ENCODE peak calls at places on chromosomes 13 and 19, in four cellular contexts. X is H1, C is HepG2, T is GM12878. A is an unnamed sample.

GRCh38 chr13:43544011-43544410 is 242.8 kb downstream of the ENOX1 start:
- DNase-seq in T (no peak), X (no peak), C (no peak), A (no peak)

GRCh38 chr13:85853901-85854663 is 54.9 kb upstream of the SLITRK6 start:
- DNase-seq in T (no peak), C (no peak), X (no peak), A (no peak)

GRCh38 chr19:29640231-29640630 is 25.0 kb upstream of the PLEKHF1 start:
- DNase-seq in T (no peak), C (no peak), X (no peak), A (no peak)

GRCh38 chr13:103517066-103517767 is 451.0 kb upstream of the SLC10A2 start:
- DNase-seq in C (no peak), T (peak), X (no peak), A (no peak)

GRCh38 chr19:42197375-42197817 is 20.1 kb downstream of the DEDD2 start:
- DNase-seq in X (no peak), T (no peak), C (no peak), A (no peak)

GRCh38 chr13:21694831-21695230 is 24.0 kb downstream of the FGF9 start:
- DNase-seq in T (no peak), X (no peak), C (no peak), A (no peak)

GRCh38 chr13:75151081-75151643 is 330.8 kb downstream of the TBC1D4 start:
- DNase-seq in T (no peak), C (no peak), X (no peak), A (no peak)

GRCh38 chr13:25153736-25154135 is 18.4 kb downstream of the AMER2 start:
- DNase-seq in T (no peak), C (no peak), X (no peak), A (no peak)

GRCh38 chr19:14116918-14117578 is 514 bp downstream of the PRKACA start:
- DNase-seq in C (no peak), X (no peak), T (no peak), A (no peak)

GRCh38 chr19:8566855-8567254 is 10.4 kb downstream of the MYO1F start:
- DNase-seq in C (no peak), T (no peak), X (no peak), A (no peak)

GRCh38 chr19:13881231-13881691 is 4.3 kb downstream of the NANOS3 start:
- DNase-seq in T (no peak), C (peak), X (no peak), A (no peak)

GRCh38 chr19:17441241-17442135 is 7.0 kb downstream of the TMEM221 start:
- DNase-seq in C (peak), T (no peak), X (peak), A (peak)

GRCh38 chr13:95039415-95039814 is 261.8 kb downstream of the ABCC4 start:
- DNase-seq in C (peak), T (no peak), X (no peak), A (no peak)

GRCh38 chr19:1247747-1248453 is 483 bp upstream of the MIDN start:
- DNase-seq in X (peak), T (no peak), C (peak), A (no peak)

GRCh38 chr19:38977445-38978314 is 2.1 kb upstream of the FBXO17 start:
- DNase-seq in C (no peak), T (peak), X (no peak), A (no peak)

GRCh38 chr13:82136880-82137279 is 1745.4 kb downstream of the SLITRK1 start:
- DNase-seq in T (no peak), C (no peak), X (no peak), A (no peak)

GRCh38 chr19:5850189-5850588 is 1.1 kb downstream of the FUT3 start:
- DNase-seq in T (no peak), X (no peak), C (no peak), A (no peak)

GRCh38 chr13:34358811-34359513 is 541.0 kb downstream of the RFC3 start:
- DNase-seq in C (no peak), X (no peak), T (no peak), A (no peak)

GRCh38 chr19:6238643-6239281 is 41.0 kb downstream of the MLLT1 start:
- DNase-seq in C (no peak), T (no peak), X (no peak), A (no peak)

GRCh38 chr13:110521946-110522345 is 39.6 kb downstream of the RAB20 start:
- DNase-seq in X (no peak), C (no peak), T (no peak), A (no peak)

GRCh38 chr19:57321164-57321563 is 892 bp downstream of the ZNF543 start:
- DNase-seq in X (no peak), C (no peak), T (no peak), A (no peak)

GRCh38 chr19:51552996-51553725 is 17.9 kb upstream of the ZNF175 start:
- DNase-seq in X (peak), T (no peak), C (peak), A (peak)

GRCh38 chr19:28737021-28737525 is 475.9 kb downstream of the UQCRFS1 start:
- DNase-seq in T (peak), X (no peak), C (peak), A (no peak)

GRCh38 chr13:40876020-40876738 is 86.8 kb downstream of the SLC25A15 start:
- DNase-seq in X (no peak), T (no peak), C (no peak), A (no peak)

GRCh38 chr13:109494955-109495354 is 291.4 kb downstream of the IRS2 start:
- DNase-seq in X (no peak), C (no peak), T (no peak), A (no peak)
- TF ChIP-seq CEBPB in X (no peak), C (no peak), T (no peak), A (no peak)

GRCh38 chr19:4733755-4734345 is 10.2 kb upstream of the DPP9 start:
- DNase-seq in T (no peak), C (no peak), X (no peak), A (no peak)

GRCh38 chr19:4732680-4733114 is 9.1 kb upstream of the DPP9 start:
- DNase-seq in X (peak), C (peak), T (no peak), A (peak)

DNA sequence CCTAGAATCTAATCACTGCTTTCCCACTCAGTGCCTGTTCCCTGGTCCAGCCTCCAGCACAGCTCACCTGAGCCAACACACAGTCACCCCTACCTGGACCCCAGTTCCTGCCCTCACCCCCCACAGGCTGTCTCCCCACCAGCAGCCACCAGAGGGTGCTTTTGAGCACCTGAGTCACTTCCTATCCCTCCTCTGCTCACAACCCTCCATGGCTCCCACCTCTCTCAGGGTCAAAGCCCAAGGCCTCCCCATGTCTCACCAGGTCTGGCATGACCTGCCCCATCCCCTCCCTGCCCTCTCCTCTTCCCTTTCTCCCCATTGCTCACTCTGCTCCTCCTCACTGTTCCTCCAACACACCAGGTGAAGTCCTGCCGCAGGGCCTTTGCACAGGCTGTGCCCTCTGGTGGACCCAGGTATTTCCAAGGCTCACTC is 7.1 kb upstream of the DPP9 start:
- DNase-seq in X (peak), C (no peak), T (no peak), A (peak)
- TF ChIP-seq CBX5 in X (no peak), C (no peak), T (no peak), A (no peak)

DNA sequence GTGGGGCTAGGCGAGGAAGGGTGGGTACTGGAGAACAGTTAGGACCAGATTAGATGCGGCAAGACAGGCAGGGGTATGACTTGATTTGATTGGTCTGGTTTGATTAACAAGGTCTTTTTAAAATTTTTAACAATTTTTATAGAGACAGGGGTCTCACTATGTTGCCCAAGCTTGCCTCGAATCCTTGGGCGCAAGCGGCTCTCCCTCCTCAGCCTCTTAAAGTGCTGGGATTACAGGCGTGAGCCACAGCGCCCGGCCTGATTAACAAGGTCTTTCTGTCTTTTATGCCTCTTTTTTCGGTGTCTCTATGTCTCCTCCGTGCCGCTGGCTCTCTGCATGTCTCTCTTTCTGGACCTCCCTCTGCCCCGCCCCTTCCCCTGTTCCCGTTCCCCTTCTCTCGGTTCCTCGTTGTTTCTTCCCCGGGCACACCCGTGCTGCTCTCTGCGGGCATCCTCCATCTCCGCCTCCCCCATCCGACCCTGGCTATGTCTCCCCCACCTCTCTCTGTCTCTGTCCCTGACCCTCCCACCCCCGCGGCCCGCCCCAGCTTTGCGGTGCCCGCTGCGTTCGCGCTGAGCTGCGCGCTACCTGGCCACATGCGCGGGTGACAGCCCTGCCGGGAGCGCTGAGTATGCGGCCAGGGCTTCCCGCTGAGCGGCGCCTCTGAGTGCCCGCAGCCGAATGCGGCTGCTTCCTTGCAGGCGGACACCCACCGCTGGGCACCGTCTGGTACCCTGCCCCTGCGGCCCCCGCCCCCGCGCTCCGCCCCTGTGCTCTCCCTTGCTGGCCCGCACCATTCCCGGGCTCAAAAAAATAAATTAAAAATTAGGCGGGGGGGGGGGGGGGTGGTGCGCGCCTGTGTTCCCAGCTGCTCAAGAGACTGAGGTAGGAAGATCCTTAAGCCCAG is 8.1 kb upstream of the SDHAF1 start:
- DNase-seq in X (peak), C (no peak), T (no peak), A (peak)
- TF ChIP-seq CEBPB in X (no peak), C (no peak), T (no peak), A (no peak)

DNA sequence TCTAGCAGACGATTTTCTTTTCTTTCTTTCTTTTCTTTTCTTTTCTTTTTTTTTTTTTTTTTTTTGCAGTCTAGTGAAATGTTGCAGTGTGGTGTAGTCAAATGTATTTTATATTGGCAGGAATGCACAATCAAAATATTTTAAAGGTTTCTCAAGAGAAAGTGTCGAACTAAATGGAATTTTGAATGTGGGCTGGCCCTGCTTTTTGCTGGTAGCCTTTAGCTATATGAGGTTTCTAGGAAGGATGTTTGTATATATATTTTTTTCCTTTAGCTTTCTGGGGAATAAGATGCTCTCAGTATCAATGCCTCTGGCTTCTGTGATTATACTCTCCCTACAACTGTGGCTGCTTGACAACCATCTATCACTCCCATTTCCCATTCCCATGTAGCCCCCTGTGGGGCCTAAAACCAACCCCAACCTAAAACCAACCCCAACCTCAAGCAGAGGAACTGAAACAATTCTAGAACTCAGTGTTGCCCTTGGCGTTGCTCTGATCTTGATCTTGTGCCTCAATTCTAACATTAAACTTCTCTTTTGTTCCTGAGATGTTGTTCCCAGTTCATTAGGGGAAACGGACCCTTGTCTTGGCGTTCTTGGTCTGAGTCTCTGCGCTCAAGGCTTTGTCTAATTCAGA is 27.1 kb downstream of the CYSLTR2 start:
- DNase-seq in X (no peak), T (no peak), C (no peak), A (no peak)
- TF ChIP-seq CBX5 in X (no peak), T (no peak), C (no peak), A (no peak)

GRCh38 chr19:35000647-35001501 is 751 bp downstream of the GRAMD1A start:
- DNase-seq in T (no peak), C (peak), X (no peak), A (peak)
- TF ChIP-seq CEBPB in T (no peak), C (no peak), X (no peak), A (no peak)

DNA sequence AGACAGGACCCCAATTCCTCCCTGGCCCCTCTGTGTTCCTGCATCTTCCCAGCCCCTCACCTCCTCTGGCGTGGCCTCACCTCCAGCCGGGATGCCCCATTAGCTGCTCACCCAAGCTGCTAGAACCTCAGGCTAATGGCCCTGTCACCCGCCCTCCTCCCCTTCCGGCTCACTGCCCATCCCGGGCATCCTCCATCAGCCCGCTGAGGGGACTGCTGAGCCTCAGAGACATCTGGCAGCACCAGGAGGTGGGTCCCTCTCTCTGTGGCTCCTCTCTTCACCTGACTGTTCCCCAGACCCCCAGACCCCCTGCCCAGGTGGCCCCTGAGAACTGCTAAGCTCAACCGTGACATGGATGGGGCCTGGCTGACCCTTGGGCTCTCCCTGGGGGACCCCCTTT is 2.9 kb downstream of the FFAR1 start:
- DNase-seq in C (no peak), X (peak), T (no peak), A (no peak)
- TF ChIP-seq CBX5 in C (no peak), X (no peak), T (no peak), A (no peak)

GRCh38 chr19:43766755-43767043 is 11.9 kb upstream of the SMG9 start:
- DNase-seq in T (no peak), X (no peak), C (no peak), A (no peak)

GRCh38 chr19:43762814-43763213 is 8.1 kb upstream of the SMG9 start:
- DNase-seq in T (no peak), X (no peak), C (no peak), A (no peak)

GRCh38 chr19:43763473-43763939 is 8.7 kb upstream of the SMG9 start:
- DNase-seq in X (no peak), T (no peak), C (no peak), A (peak)

GRCh38 chr19:43767316-43767715 is 12.6 kb upstream of the SMG9 start:
- DNase-seq in C (no peak), X (no peak), T (no peak), A (no peak)

GRCh38 chr19:43765109-43765876 is 10.5 kb upstream of the SMG9 start:
- DNase-seq in T (peak), C (peak), X (no peak), A (no peak)
- TF ChIP-seq CEBPB in T (no peak), C (no peak), X (no peak), A (no peak)

GRCh38 chr13:113491982-113492381 is 1.5 kb upstream of the DCUN1D2 start:
- DNase-seq in T (no peak), X (no peak), C (no peak), A (no peak)

GRCh38 chr13:113490496-113491417 is at the start of gene DCUN1D2:
- DNase-seq in X (peak), T (peak), C (peak), A (peak)

GRCh38 chr13:113495494-113496251 is 5.2 kb upstream of the DCUN1D2 start:
- DNase-seq in T (no peak), C (no peak), X (no peak), A (no peak)

GRCh38 chr13:113491418-113491883 is 940 bp upstream of the DCUN1D2 start:
- DNase-seq in T (no peak), C (no peak), X (peak), A (peak)

GRCh38 chr13:113493315-113493951 is 2.9 kb upstream of the DCUN1D2 start:
- DNase-seq in C (peak), X (no peak), T (peak), A (peak)
- TF ChIP-seq CBX5 in C (no peak), X (no peak), T (no peak), A (no peak)

GRCh38 chr13:30605052-30605451 is 12.7 kb upstream of the USPL1 start:
- DNase-seq in X (no peak), T (no peak), C (no peak), A (no peak)
- TF ChIP-seq CEBPB in X (no peak), T (no peak), C (no peak), A (no peak)

GRCh38 chr19:3479819-3480215 is 508 bp downstream of the SMIM24 start:
- DNase-seq in C (no peak), X (peak), T (no peak), A (peak)
- TF ChIP-seq CBX5 in C (no peak), X (no peak), T (no peak), A (no peak)